ENCODE peak calls at places on chromosome 4, in five cellular contexts. One of them, this sample, is unnamed.

GRCh38 chr4:55087016-55087929 is 38.1 kb downstream of the KDR start:
- DNase-seq in NCI-H1105 treated with DMSO at 0.1 percent for 48 hours: no peak
- DNase-seq in LoVo: no peak
- DNase-seq in HCT116: no peak
- DNase-seq in aorta: no peak
- DNase-seq in this sample: no peak

GRCh38 chr4:41507292-41507933 is 30.5 kb upstream of the LIMCH1 start:
- DNase-seq in aorta: no peak
- DNase-seq in HCT116: no peak
- DNase-seq in NCI-H1105 treated with DMSO at 0.1 percent for 48 hours: no peak
- DNase-seq in LoVo: peak
- DNase-seq in this sample: no peak

GRCh38 chr4:121145430-121145829 is 18.7 kb downstream of the TNIP3 start:
- DNase-seq in NCI-H1105 treated with DMSO at 0.1 percent for 48 hours: no peak
- DNase-seq in aorta: no peak
- DNase-seq in LoVo: no peak
- DNase-seq in HCT116: no peak
- DNase-seq in this sample: no peak

GRCh38 chr4:110309686-110310085 is 111.3 kb upstream of the ELOVL6 start:
- DNase-seq in NCI-H1105 treated with DMSO at 0.1 percent for 48 hours: no peak
- DNase-seq in HCT116: no peak
- DNase-seq in LoVo: no peak
- DNase-seq in aorta: no peak
- DNase-seq in this sample: no peak

GRCh38 chr4:3613980-3614730 is 81.9 kb upstream of the LRPAP1 start:
- DNase-seq in HCT116: no peak
- DNase-seq in aorta: no peak
- DNase-seq in NCI-H1105 treated with DMSO at 0.1 percent for 48 hours: peak
- DNase-seq in LoVo: no peak
- DNase-seq in this sample: no peak

GRCh38 chr4:1015179-1015578 is 3.8 kb downstream of the FGFRL1 start:
- DNase-seq in LoVo: no peak
- DNase-seq in aorta: no peak
- DNase-seq in HCT116: no peak
- DNase-seq in NCI-H1105 treated with DMSO at 0.1 percent for 48 hours: no peak
- DNase-seq in this sample: no peak

GRCh38 chr4:154416183-154416543 is 75.4 kb downstream of the DCHS2 start:
- DNase-seq in HCT116: no peak
- DNase-seq in aorta: no peak
- DNase-seq in NCI-H1105 treated with DMSO at 0.1 percent for 48 hours: peak
- DNase-seq in LoVo: no peak
- DNase-seq in this sample: no peak

GRCh38 chr4:119314356-119314755 is 7.6 kb downstream of the FABP2 start:
- DNase-seq in LoVo: peak
- DNase-seq in NCI-H1105 treated with DMSO at 0.1 percent for 48 hours: peak
- DNase-seq in aorta: no peak
- DNase-seq in HCT116: no peak
- DNase-seq in this sample: peak

GRCh38 chr4:8081171-8081570 is 77.4 kb downstream of the ABLIM2 start:
- DNase-seq in NCI-H1105 treated with DMSO at 0.1 percent for 48 hours: no peak
- DNase-seq in HCT116: no peak
- DNase-seq in aorta: no peak
- DNase-seq in LoVo: no peak
- DNase-seq in this sample: no peak

GRCh38 chr4:98574816-98575215 is 83.6 kb downstream of the TSPAN5 start:
- DNase-seq in NCI-H1105 treated with DMSO at 0.1 percent for 48 hours: no peak
- DNase-seq in HCT116: no peak
- DNase-seq in aorta: no peak
- DNase-seq in LoVo: no peak
- DNase-seq in this sample: no peak

GRCh38 chr4:73869130-73870055 is at the start of gene CXCL1:
- DNase-seq in LoVo: peak
- DNase-seq in NCI-H1105 treated with DMSO at 0.1 percent for 48 hours: peak
- DNase-seq in aorta: peak
- DNase-seq in HCT116: no peak
- DNase-seq in this sample: no peak

GRCh38 chr4:89379541-89380035 is 72.0 kb upstream of the GPRIN3 start:
- DNase-seq in NCI-H1105 treated with DMSO at 0.1 percent for 48 hours: peak
- DNase-seq in aorta: no peak
- DNase-seq in LoVo: no peak
- DNase-seq in HCT116: no peak
- DNase-seq in this sample: no peak

GRCh38 chr4:26220704-26221103 is 100.1 kb upstream of the RBPJ start:
- DNase-seq in NCI-H1105 treated with DMSO at 0.1 percent for 48 hours: no peak
- DNase-seq in aorta: no peak
- DNase-seq in HCT116: no peak
- DNase-seq in LoVo: no peak
- DNase-seq in this sample: no peak